ENCODE peak calls at places on chromosomes 1 and 21, in four cellular contexts. A is MM.1S, I is ovary, S is tibial nerve. P is an unnamed sample.

GRCh38 chr1:198657550-198658064 is 18.8 kb downstream of the PTPRC start:
- DNase-seq in A (peak; percentile 27), I (no peak), S (peak; percentile 25), P (no peak)

GRCh38 chr1:41751804-41752513 is 166.8 kb downstream of the HIVEP3 start:
- DNase-seq in A (peak; percentile 40), I (no peak), S (no peak), P (no peak)

GRCh38 chr1:159817276-159818041 is 9.2 kb upstream of the SLAMF8 start:
- DNase-seq in A (peak; percentile 94), I (no peak), S (no peak), P (no peak)

GRCh38 chr1:176880954-176881595 is 283.4 kb downstream of the ASTN1 start:
- DNase-seq in A (peak; percentile 61), I (peak; percentile 69), S (peak; percentile 68), P (no peak)

GRCh38 chr1:38138498-38139233 is 92.1 kb upstream of the POU3F1 start:
- DNase-seq in A (no peak), I (peak; percentile 86), S (peak; percentile 71), P (peak; percentile 95)

GRCh38 chr1:238257018-238257417 is 366.3 kb upstream of the ZP4 start:
- DNase-seq in A (no peak), I (no peak), S (no peak), P (no peak)

GRCh38 chr1:43732132-43732531 is 24.8 kb downstream of the ST3GAL3 start:
- DNase-seq in A (no peak), I (no peak), S (no peak), P (no peak)

GRCh38 chr1:206885341-206886060 is 11.7 kb upstream of the IL24 start:
- DNase-seq in A (no peak), I (no peak), S (no peak), P (no peak)

GRCh38 chr21:32920474-32920873 is 105.3 kb upstream of the OLIG2 start:
- DNase-seq in A (no peak), I (no peak), S (no peak), P (no peak)

GRCh38 chr1:42173155-42173933 is 8.8 kb upstream of the GUCA2A start:
- DNase-seq in A (peak; percentile 59), I (peak; percentile 75), S (peak; percentile 26), P (no peak)

GRCh38 chr1:17194133-17194475 is 10.8 kb upstream of the PADI1 start:
- DNase-seq in A (no peak), I (peak; percentile 14), S (no peak), P (peak; percentile 52)

GRCh38 chr1:112439592-112439991 is 43.6 kb downstream of the CTTNBP2NL start:
- DNase-seq in A (no peak), I (no peak), S (no peak), P (no peak)

GRCh38 chr1:203216274-203217138 is 13.0 kb downstream of the CHIT1 start:
- DNase-seq in A (peak; percentile 83), I (peak; percentile 50), S (peak; percentile 79), P (no peak)

GRCh38 chr1:71357708-71358107 is 276.9 kb upstream of the ZRANB2 start:
- DNase-seq in A (no peak), I (no peak), S (no peak), P (no peak)

DNA sequence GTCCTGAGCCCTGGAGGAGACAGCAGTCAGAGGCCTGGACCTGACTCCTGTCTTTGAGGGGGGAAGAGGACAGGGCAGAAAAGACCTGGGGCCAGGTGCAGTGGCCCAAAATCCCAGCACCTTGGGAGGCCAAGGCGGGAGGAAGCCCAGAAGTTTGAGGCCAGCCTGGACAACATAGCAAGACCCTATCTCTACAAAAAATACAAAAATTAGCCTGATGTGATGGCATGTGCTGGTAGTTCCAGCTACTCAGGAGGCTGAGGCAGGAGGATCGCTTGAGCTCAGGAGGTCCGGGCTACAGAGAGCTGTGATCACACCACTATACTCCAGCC is 104.5 kb upstream of the ARHGEF16 start:
- DNase-seq in A (no peak), I (no peak), S (no peak), P (no peak)
- H3K4me1 ChIP-seq in A (no peaks in the 10 kb centered on the region), I (peaks cover 23% of the 10 kb centered on the region), S (peaks cover 82% of the 10 kb centered on the region), P (no peaks in the 10 kb centered on the region)

DNA sequence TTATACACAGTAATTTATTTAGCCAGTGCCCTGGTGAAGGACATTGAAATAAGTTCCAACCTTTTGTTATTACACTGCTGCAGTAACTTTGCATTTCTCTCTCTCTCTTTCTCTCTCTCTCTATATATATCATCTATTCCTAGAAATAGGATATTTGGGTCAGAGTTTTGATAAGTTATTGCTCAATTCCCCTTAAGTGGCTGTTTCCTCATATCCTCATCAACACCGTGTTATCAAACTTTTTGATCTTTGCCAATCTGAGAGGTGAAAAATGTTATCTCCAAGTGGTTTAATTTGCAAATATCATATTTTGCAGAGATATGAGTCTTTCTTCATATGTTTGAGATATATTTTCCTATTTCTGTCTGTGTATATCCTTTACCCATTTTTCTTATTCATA is 1.6 kb upstream of the SRSF4 start:
- DNase-seq in A (no peak), I (no peak), S (no peak), P (no peak)
- TF ChIP-seq CTCF in A (no peak), I (no peak), S (no peak), P (no peak)

GRCh38 chr1:6358757-6359567 is 34.6 kb downstream of the ACOT7 start:
- DNase-seq in A (no peak), I (peak; percentile 69), S (no peak), P (no peak)
- H3K4me1 ChIP-seq in A (peaks cover 14% of the 10 kb centered on the region), I (peaks cover 17% of the 10 kb centered on the region), S (peaks cover 12% of the 10 kb centered on the region), P (peaks cover 41% of the 10 kb centered on the region)

GRCh38 chr21:26032263-26032662 is 138.3 kb downstream of the APP start:
- DNase-seq in A (no peak), I (no peak), S (no peak), P (no peak)
- TF ChIP-seq CTCF in A (peak; percentile 47), I (no peak), S (no peak), P (no peak)

GRCh38 chr1:24288479-24288878 is 30.7 kb upstream of the GRHL3 start:
- DNase-seq in A (no peak), I (no peak), S (no peak), P (no peak)

GRCh38 chr1:24292100-24292499 is 27.1 kb upstream of the GRHL3 start:
- DNase-seq in A (no peak), I (no peak), S (no peak), P (no peak)

GRCh38 chr1:24292887-24293286 is 26.3 kb upstream of the GRHL3 start:
- DNase-seq in A (no peak), I (no peak), S (no peak), P (no peak)

GRCh38 chr1:24289937-24290595 is 29.1 kb upstream of the GRHL3 start:
- DNase-seq in A (no peak), I (peak; percentile 59), S (peak; percentile 45), P (peak; percentile 88)

GRCh38 chr1:24290933-24291487 is 28.1 kb upstream of the GRHL3 start:
- DNase-seq in A (no peak), I (no peak), S (no peak), P (no peak)
- H3K4me1 ChIP-seq in A (no peaks in the 10 kb centered on the region), I (no peaks in the 10 kb centered on the region), S (no peaks in the 10 kb centered on the region), P (peaks cover 55% of the 10 kb centered on the region)

P was measured in RWPE2.